ENCODE peak calls at places on chromosomes 3 and 15, in eight cellular contexts. M, Z, D, I, T, U, W and O are unnamed samples.

GRCh38 chr3:71119171-71119570 is 464.4 kb downstream of the FOXP1 start:
- DNase-seq in I (peak), D (no peak), Z (peak), M (no peak), U (no peak), W (no peak), T (no peak), O (no peak)

GRCh38 chr3:123158330-123158729 is 43.4 kb upstream of the SEC22A start:
- DNase-seq in W (no peak), U (peak), I (peak), Z (peak), D (no peak), M (no peak), T (no peak), O (no peak)

GRCh38 chr15:26691249-26691648 is 81.6 kb downstream of the GABRB3 start:
- DNase-seq in Z (no peak), U (no peak), D (no peak), M (peak), T (no peak), I (no peak), W (no peak), O (peak)

GRCh38 chr3:156498307-156498706 is 56.6 kb downstream of the SSR3 start:
- DNase-seq in T (no peak), M (no peak), D (no peak), U (no peak), W (no peak), Z (no peak), I (no peak), O (no peak)

GRCh38 chr15:32100286-32100685 is 70.0 kb downstream of the CHRNA7 start:
- DNase-seq in T (no peak), D (no peak), M (peak), I (no peak), U (no peak), Z (no peak), W (no peak), O (no peak)

GRCh38 chr15:89680282-89680873 is 1.2 kb upstream of the PLIN1 start:
- DNase-seq in U (no peak), T (no peak), M (no peak), W (peak), D (no peak), I (peak), Z (peak), O (no peak)

GRCh38 chr3:128496602-128497304 is 3.8 kb upstream of the GATA2 start:
- DNase-seq in Z (peak), T (no peak), W (no peak), D (no peak), I (no peak), M (peak), U (peak), O (peak)

GRCh38 chr15:52858388-52859176 is 68.4 kb upstream of the ONECUT1 start:
- DNase-seq in U (no peak), D (no peak), T (no peak), Z (no peak), M (peak), I (no peak), W (no peak), O (peak)

GRCh38 chr3:47961815-47962606 is 54.2 kb downstream of the MAP4 start:
- DNase-seq in I (peak), W (peak), T (no peak), D (peak), M (no peak), Z (peak), U (peak), O (peak)

GRCh38 chr3:158909870-158910269 is 108.0 kb downstream of the MFSD1 start:
- DNase-seq in W (no peak), Z (peak), U (no peak), D (no peak), M (no peak), T (no peak), I (no peak), O (no peak)

GRCh38 chr3:36175916-36176461 is 204.3 kb upstream of the STAC start:
- DNase-seq in D (no peak), T (no peak), U (no peak), I (no peak), Z (peak), W (no peak), M (no peak), O (no peak)

GRCh38 chr3:138845771-138846173 is 11.0 kb upstream of the PIK3CB start:
- DNase-seq in Z (no peak), W (no peak), M (peak), T (no peak), U (no peak), D (no peak), I (no peak), O (peak)

GRCh38 chr3:94083261-94083660 is 20.4 kb downstream of the NSUN3 start:
- DNase-seq in W (no peak), D (no peak), Z (no peak), T (no peak), I (no peak), U (no peak), M (no peak), O (peak)

GRCh38 chr3:11919390-11919789 is 72.7 kb upstream of the TAMM41 start:
- DNase-seq in T (no peak), W (no peak), D (no peak), Z (no peak), M (peak), U (no peak), I (no peak), O (peak)

GRCh38 chr15:45185903-45186770 is 1.6 kb downstream of the SHF start:
- DNase-seq in D (no peak), U (peak), Z (peak), W (no peak), T (no peak), M (no peak), I (no peak), O (no peak)

GRCh38 chr15:87033056-87033455 is 953.4 kb downstream of the AGBL1 start:
- DNase-seq in W (peak), Z (peak), D (no peak), M (peak), I (peak), U (no peak), T (no peak), O (no peak)

GRCh38 chr3:128619146-128619890 is 31.3 kb downstream of the RPN1 start:
- DNase-seq in U (no peak), T (no peak), M (no peak), Z (peak), I (peak), W (no peak), D (no peak), O (no peak)

GRCh38 chr3:123346726-123347125 is 102.2 kb downstream of the ADCY5 start:
- DNase-seq in U (no peak), W (no peak), Z (peak), T (no peak), M (no peak), D (no peak), I (no peak), O (no peak)

GRCh38 chr3:182370949-182371348 is 422.4 kb upstream of the ATP11B start:
- DNase-seq in D (no peak), M (no peak), Z (no peak), T (peak), U (no peak), I (peak), W (no peak), O (no peak)

GRCh38 chr15:65862682-65863081 is 6.6 kb upstream of the RAB11A start:
- DNase-seq in I (peak), D (peak), U (peak), Z (peak), M (peak), T (peak), W (peak), O (peak)

GRCh38 chr3:94596887-94597537 is 534.2 kb downstream of the NSUN3 start:
- DNase-seq in D (no peak), T (no peak), U (no peak), I (no peak), M (no peak), Z (no peak), W (no peak), O (no peak)

GRCh38 chr15:48861813-48862431 is 16.0 kb upstream of the EID1 start:
- DNase-seq in M (peak), U (peak), D (peak), I (peak), Z (peak), T (peak), W (peak), O (peak)

GRCh38 chr3:170751083-170751893 is 118.7 kb downstream of the RPL22L1 start:
- DNase-seq in M (no peak), U (no peak), T (peak), I (peak), W (peak), D (no peak), Z (peak), O (no peak)

DNA sequence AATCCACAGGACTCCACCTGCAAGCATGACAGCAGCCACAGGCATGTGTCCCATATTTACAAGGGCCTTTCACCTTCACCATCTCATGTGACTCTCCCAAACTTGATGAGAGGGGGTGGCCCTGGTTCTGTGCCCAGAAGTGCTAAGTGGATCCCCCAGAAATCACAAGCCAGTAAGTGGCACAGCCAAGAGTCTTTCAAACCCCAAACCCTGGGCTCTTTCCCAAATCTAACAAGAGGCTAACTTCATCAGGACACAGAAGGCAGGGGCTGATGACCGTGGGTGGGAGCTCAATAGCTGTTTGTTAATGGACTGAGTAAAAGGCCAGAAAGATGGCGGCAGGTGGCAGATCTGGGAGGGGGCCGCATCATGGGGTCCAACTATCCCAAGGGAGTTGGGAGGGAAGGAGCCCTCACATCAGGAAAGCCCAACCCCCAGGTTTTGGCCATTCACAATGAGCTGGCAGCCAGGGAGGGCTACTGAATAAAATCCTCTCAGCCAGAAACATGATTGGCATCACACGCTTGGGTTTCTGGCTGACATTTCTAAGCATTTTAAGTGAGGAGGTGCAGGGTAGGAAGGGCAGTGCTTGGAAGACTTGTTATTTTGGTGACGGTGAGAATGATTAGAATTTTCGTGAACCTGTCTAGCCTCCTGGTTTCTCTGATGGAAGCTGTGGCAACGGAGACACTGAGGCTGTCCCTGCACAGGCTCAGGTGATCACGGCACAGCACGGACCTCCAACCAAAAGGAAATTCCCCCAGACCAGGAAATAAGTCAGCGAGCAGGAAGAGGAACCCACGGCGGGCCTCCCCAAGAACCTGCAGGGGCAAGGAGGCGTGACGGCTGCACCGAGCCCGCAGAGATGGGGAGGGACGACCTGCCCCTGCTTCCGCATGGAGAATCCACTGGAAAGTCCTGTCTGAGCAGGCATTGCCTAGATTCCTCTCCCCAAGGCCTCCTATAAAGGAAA is 109.3 kb downstream of the OXNAD1 start:
- DNase-seq in I (no peak), M (no peak), Z (no peak), T (no peak), D (peak), W (no peak), U (no peak), O (no peak)
- TF ChIP-seq EZH2phosphoT487 in I (no peak), M (no peak), Z (no peak), T (no peak), D (no peak), W (no peak), U (no peak), O (no peak)

GRCh38 chr15:46636220-46636619 is 1001.4 kb downstream of the SQOR start:
- DNase-seq in W (peak), D (no peak), M (peak), I (peak), Z (no peak), T (no peak), U (peak), O (peak)
- TF ChIP-seq EZH2phosphoT487 in W (no peak), D (no peak), M (no peak), I (no peak), Z (no peak), T (no peak), U (no peak), O (no peak)

GRCh38 chr3:146590521-146590920 is 14.6 kb downstream of the PLSCR5 start:
- DNase-seq in D (no peak), M (no peak), U (no peak), I (peak), W (no peak), T (no peak), Z (peak), O (no peak)
- TF ChIP-seq EZH2phosphoT487 in D (no peak), M (no peak), U (no peak), I (no peak), W (no peak), T (no peak), Z (no peak), O (no peak)

GRCh38 chr3:184635126-184635525 is 73.5 kb downstream of the EPHB3 start:
- DNase-seq in U (peak), D (no peak), I (peak), W (no peak), Z (no peak), M (no peak), T (no peak), O (no peak)

GRCh38 chr3:184639351-184639750 is 72.5 kb downstream of the MAGEF1 start:
- DNase-seq in T (no peak), W (no peak), Z (no peak), D (no peak), U (no peak), M (no peak), I (no peak), O (no peak)

GRCh38 chr3:184637705-184638104 is 74.2 kb downstream of the MAGEF1 start:
- DNase-seq in D (no peak), T (no peak), I (no peak), W (no peak), U (no peak), Z (no peak), M (no peak), O (no peak)

GRCh38 chr3:184635774-184636173 is 74.2 kb downstream of the EPHB3 start:
- DNase-seq in Z (no peak), W (no peak), M (no peak), U (peak), I (no peak), D (no peak), T (no peak), O (no peak)

GRCh38 chr3:184636774-184637316 is 75.0 kb downstream of the MAGEF1 start:
- DNase-seq in I (peak), Z (peak), W (peak), U (peak), M (peak), D (no peak), T (no peak), O (no peak)
- TF ChIP-seq EZH2phosphoT487 in I (no peak), Z (no peak), W (no peak), U (no peak), M (no peak), D (no peak), T (no peak), O (no peak)

GRCh38 chr15:23035964-23036566 is 3.3 kb downstream of the TUBGCP5 start:
- DNase-seq in T (peak), U (peak), W (peak), I (peak), M (peak), D (peak), Z (peak), O (peak)

GRCh38 chr15:23033979-23034378 is 5.4 kb downstream of the TUBGCP5 start:
- DNase-seq in I (no peak), U (no peak), T (no peak), M (no peak), D (no peak), W (no peak), Z (no peak), O (no peak)

GRCh38 chr15:23039151-23039916 is at the start of gene TUBGCP5:
- DNase-seq in M (peak), D (peak), T (peak), Z (peak), I (peak), U (peak), W (peak), O (peak)

GRCh38 chr15:23039917-23040281 is 530 bp upstream of the TUBGCP5 start:
- DNase-seq in W (no peak), M (no peak), U (no peak), D (no peak), T (no peak), Z (no peak), I (no peak), O (no peak)

DNA sequence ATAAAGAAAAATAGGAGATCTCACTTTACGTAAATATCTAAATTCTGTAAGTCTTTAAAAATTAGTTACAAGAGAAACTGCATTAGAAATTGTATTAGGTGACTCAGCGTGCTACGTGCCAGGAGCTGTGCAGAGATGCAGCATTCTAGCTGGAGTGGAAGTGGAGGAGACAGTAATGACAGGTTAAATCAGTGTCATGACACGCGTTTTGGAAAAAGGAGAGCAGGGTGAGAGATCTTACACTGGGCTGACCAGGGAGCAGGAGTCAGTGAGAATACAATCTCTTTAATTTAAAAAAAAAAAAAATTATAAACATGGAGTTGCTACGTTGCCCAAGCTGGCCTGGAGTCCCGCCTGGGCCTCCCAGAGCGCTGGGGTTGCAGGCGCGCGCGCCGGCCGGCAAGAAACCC is 623 bp downstream of the TUBGCP5 start:
- DNase-seq in U (no peak), D (no peak), I (peak), Z (peak), M (no peak), T (no peak), W (peak), O (no peak)
- TF ChIP-seq EZH2phosphoT487 in U (no peak), D (no peak), I (no peak), Z (no peak), M (no peak), T (no peak), W (no peak), O (no peak)

GRCh38 chr15:62307551-62307950 is 142.5 kb upstream of the C2CD4B start:
- DNase-seq in Z (peak), D (no peak), M (no peak), I (peak), W (no peak), U (no peak), T (no peak), O (no peak)

GRCh38 chr15:62301993-62302665 is 137.0 kb upstream of the C2CD4B start:
- DNase-seq in T (no peak), W (no peak), U (peak), D (no peak), M (no peak), I (no peak), Z (peak), O (no peak)

DNA sequence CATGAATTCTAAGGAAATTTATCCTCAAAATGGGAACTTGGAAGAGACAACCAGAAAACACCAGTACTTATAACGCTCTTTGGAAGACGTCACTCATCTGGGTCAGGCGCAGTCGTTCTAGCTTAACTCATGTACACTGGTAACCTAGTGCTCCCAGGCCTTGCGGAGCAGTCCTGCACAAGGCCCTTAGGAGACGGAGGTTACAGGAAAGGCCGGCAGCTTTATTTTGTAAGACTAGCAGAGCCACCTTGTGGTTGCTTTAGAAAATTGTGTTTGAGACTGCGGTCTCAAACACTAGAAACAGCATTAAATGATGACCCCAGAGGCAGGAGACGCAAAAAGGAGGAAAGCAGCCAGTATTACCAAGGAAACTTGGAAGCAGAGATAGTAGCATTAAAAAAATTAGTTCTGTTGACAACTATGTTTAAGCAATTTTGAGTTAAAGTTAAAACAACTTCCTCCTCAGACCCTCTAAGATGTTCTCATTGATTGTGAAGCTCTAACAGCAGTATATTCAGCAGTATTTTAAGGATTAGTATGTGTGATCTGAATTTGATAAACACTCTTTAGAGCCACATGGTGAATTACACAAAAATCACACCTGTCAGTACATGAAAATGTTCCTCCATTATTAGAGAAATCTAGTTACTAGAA is 141.9 kb upstream of the C2CD4B start:
- DNase-seq in W (peak), T (peak), M (peak), I (peak), D (peak), U (peak), Z (peak), O (peak)
- TF ChIP-seq EZH2phosphoT487 in W (no peak), T (no peak), M (no peak), I (no peak), D (no peak), U (no peak), Z (no peak), O (no peak)

DNA sequence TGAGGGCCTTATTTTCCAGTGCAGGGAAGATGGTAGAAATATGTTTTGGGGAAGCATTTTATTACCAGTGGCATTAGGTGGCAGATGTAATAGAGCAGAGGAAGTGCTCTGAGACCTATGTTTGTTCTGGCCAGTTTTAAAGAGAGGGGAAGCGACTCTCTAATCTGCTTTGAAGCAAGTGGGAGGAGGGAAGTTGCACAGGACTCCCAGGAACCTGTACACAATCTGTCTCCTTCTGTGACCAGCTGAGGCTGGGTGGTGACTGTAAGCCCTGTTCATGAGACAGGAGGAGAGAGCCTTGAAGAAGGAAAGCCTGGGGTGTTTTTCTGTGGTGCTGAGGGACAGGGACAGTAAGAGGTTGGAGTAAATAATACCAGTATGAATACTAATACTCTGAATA is 60.5 kb downstream of the LPP start:
- DNase-seq in U (no peak), M (no peak), D (peak), Z (no peak), T (no peak), I (no peak), W (no peak), O (no peak)
- TF ChIP-seq EZH2phosphoT487 in U (no peak), M (no peak), D (no peak), Z (no peak), T (no peak), I (no peak), W (no peak), O (no peak)